ENCODE peak calls at places on chromosomes 3 and 15, in eight cellular contexts. V is adipocyte, I is astrocyte, M is NT2/D1, F is BJ, U is suprapubic skin, X is left lung, D is mesenchymal stem cell. G is an unnamed sample.

GRCh38 chr3:141486735-141487418 is at the start of gene RASA2:
- DNase-seq in V (peak; percentile 89), I (peak; percentile 20), M (peak; percentile 63), F (no peak), U (no peak), X (peak; percentile 76), D (peak; percentile 71), G (peak; percentile 34)

GRCh38 chr3:175215833-175216232 is 356.7 kb downstream of the NAALADL2 start:
- DNase-seq in V (no peak), I (no peak), M (no peak), F (no peak), U (no peak), X (no peak), D (no peak), G (no peak)

GRCh38 chr3:161695811-161696210 is 199.2 kb downstream of the OTOL1 start:
- DNase-seq in V (no peak), I (no peak), M (no peak), F (no peak), U (no peak), X (no peak), D (no peak), G (no peak)

GRCh38 chr3:11379238-11379823 is 107.1 kb downstream of the ATG7 start:
- DNase-seq in V (peak; percentile 83), I (peak; percentile 42), M (no peak), F (peak; percentile 15), U (no peak), X (no peak), D (peak; percentile 76), G (peak; percentile 60)

GRCh38 chr3:10169000-10169496 is 4.3 kb downstream of the IRAK2 start:
- DNase-seq in V (no peak), I (no peak), M (peak; percentile 25), F (no peak), U (no peak), X (no peak), D (no peak), G (no peak)

GRCh38 chr3:134849561-134849960 is 54.5 kb downstream of the EPHB1 start:
- DNase-seq in V (no peak), I (no peak), M (no peak), F (no peak), U (peak; percentile 76), X (no peak), D (no peak), G (no peak)

GRCh38 chr3:117074833-117075232 is 365.3 kb downstream of the TUSC7 start:
- DNase-seq in V (no peak), I (no peak), M (no peak), F (no peak), U (no peak), X (no peak), D (no peak), G (no peak)

GRCh38 chr15:70447927-70448698 is 315.2 kb downstream of the UACA start:
- DNase-seq in V (no peak), I (peak; percentile 8), M (no peak), F (no peak), U (no peak), X (peak; percentile 54), D (no peak), G (no peak)

GRCh38 chr15:48250640-48251076 is 44.6 kb downstream of the SLC12A1 start:
- DNase-seq in V (peak; percentile 80), I (peak; percentile 76), M (peak; percentile 38), F (peak; percentile 18), U (no peak), X (no peak), D (peak; percentile 86), G (peak; percentile 71)

GRCh38 chr15:78200276-78200930 is 34.0 kb downstream of the ACSBG1 start:
- DNase-seq in V (no peak), I (no peak), M (no peak), F (no peak), U (peak; percentile 74), X (no peak), D (no peak), G (no peak)

GRCh38 chr3:135844381-135844780 is 121.1 kb upstream of the PPP2R3A start:
- DNase-seq in V (no peak), I (peak; percentile 58), M (no peak), F (no peak), U (no peak), X (no peak), D (no peak), G (no peak)

GRCh38 chr3:168812234-168812633 is 716.5 kb upstream of the GOLIM4 start:
- DNase-seq in V (peak; percentile 26), I (no peak), M (peak; percentile 78), F (no peak), U (no peak), X (no peak), D (no peak), G (peak; percentile 11)

GRCh38 chr3:49781415-49782199 is 4.7 kb downstream of the IP6K1 start:
- DNase-seq in V (peak; percentile 10), I (no peak), M (no peak), F (no peak), U (peak; percentile 20), X (no peak), D (peak; percentile 69), G (no peak)

GRCh38 chr3:25007974-25008658 is 419.9 kb upstream of the RARB start:
- DNase-seq in V (peak; percentile 69), I (peak; percentile 59), M (no peak), F (no peak), U (no peak), X (no peak), D (peak; percentile 35), G (peak; percentile 52)

GRCh38 chr3:140164922-140165590 is 230.1 kb downstream of the CLSTN2 start:
- DNase-seq in V (peak; percentile 31), I (peak; percentile 29), M (no peak), F (no peak), U (no peak), X (no peak), D (no peak), G (peak; percentile 74)

GRCh38 chr15:70799667-70800450 is 36.5 kb upstream of the UACA start:
- DNase-seq in V (peak; percentile 97), I (peak; percentile 98), M (no peak), F (peak; percentile 97), U (no peak), X (peak; percentile 69), D (peak; percentile 98), G (peak; percentile 50)

GRCh38 chr15:62711691-62712454 is 330.7 kb upstream of the TPM1 start:
- DNase-seq in V (peak; percentile 18), I (peak; percentile 56), M (no peak), F (no peak), U (no peak), X (no peak), D (peak; percentile 55), G (peak; percentile 36)

GRCh38 chr3:126607214-126607908 is 47.6 kb downstream of the TXNRD3 start:
- DNase-seq in V (peak; percentile 41), I (peak; percentile 77), M (no peak), F (peak; percentile 7), U (no peak), X (no peak), D (peak; percentile 44), G (peak; percentile 74)

GRCh38 chr15:77251662-77252061 is 168.2 kb downstream of the PEAK1 start:
- DNase-seq in V (no peak), I (peak; percentile 8), M (no peak), F (no peak), U (no peak), X (no peak), D (peak; percentile 23), G (no peak)

GRCh38 chr15:27668471-27669220 is 430.5 kb downstream of the OCA2 start:
- DNase-seq in V (no peak), I (no peak), M (no peak), F (no peak), U (no peak), X (no peak), D (no peak), G (no peak)

GRCh38 chr3:192747746-192748145 is 20.4 kb upstream of the FGF12 start:
- DNase-seq in V (no peak), I (no peak), M (no peak), F (no peak), U (no peak), X (no peak), D (no peak), G (no peak)

GRCh38 chr3:170751083-170751893 is 118.7 kb downstream of the RPL22L1 start:
- DNase-seq in V (peak; percentile 96), I (peak; percentile 86), M (no peak), F (peak; percentile 59), U (peak; percentile 84), X (no peak), D (peak; percentile 92), G (peak; percentile 87)

GRCh38 chr15:59199775-59200465 is 6.7 kb upstream of the LDHAL6B start:
- DNase-seq in V (peak; percentile 43), I (peak; percentile 84), M (no peak), F (peak; percentile 51), U (no peak), X (no peak), D (peak; percentile 94), G (peak; percentile 77)

GRCh38 chr3:45406812-45407211 is 18.4 kb downstream of the LARS2 start:
- DNase-seq in V (no peak), I (no peak), M (no peak), F (no peak), U (no peak), X (no peak), D (no peak), G (no peak)
- H3K36me3 ChIP-seq in V (peaks cover 33% of the 10 kb centered on the region), I (peaks cover 10% of the 10 kb centered on the region), M (peaks cover 73% of the 10 kb centered on the region), F (peaks cover 1% of the 10 kb centered on the region), U (peaks cover 36% of the 10 kb centered on the region), X (peaks cover 48% of the 10 kb centered on the region), D (peaks cover 44% of the 10 kb centered on the region), G (no peaks in the 10 kb centered on the region)

GRCh38 chr15:92892201-92892555 is 7.9 kb upstream of the CHD2 start:
- DNase-seq in V (no peak), I (no peak), M (no peak), F (no peak), U (no peak), X (no peak), D (no peak), G (no peak)

GRCh38 chr15:92891533-92892200 is 8.5 kb upstream of the CHD2 start:
- DNase-seq in V (no peak), I (no peak), M (no peak), F (no peak), U (no peak), X (no peak), D (no peak), G (no peak)

GRCh38 chr15:92886815-92887214 is 13.3 kb upstream of the CHD2 start:
- DNase-seq in V (no peak), I (no peak), M (no peak), F (no peak), U (no peak), X (no peak), D (no peak), G (no peak)

GRCh38 chr15:92887869-92888268 is 12.3 kb upstream of the CHD2 start:
- DNase-seq in V (no peak), I (no peak), M (no peak), F (no peak), U (no peak), X (no peak), D (no peak), G (no peak)

GRCh38 chr15:92889390-92890113 is 10.6 kb upstream of the CHD2 start:
- DNase-seq in V (no peak), I (no peak), M (no peak), F (no peak), U (no peak), X (no peak), D (no peak), G (no peak)
- H3K36me3 ChIP-seq in V (peaks cover 85% of the 10 kb centered on the region), I (peaks cover 61% of the 10 kb centered on the region), M (peaks cover 97% of the 10 kb centered on the region), F (peaks cover 5% of the 10 kb centered on the region), U (peaks cover 59% of the 10 kb centered on the region), X (peaks cover 82% of the 10 kb centered on the region), D (peaks cover 87% of the 10 kb centered on the region), G (peaks cover 2% of the 10 kb centered on the region)

GRCh38 chr15:43406192-43406591 is 35.3 kb downstream of the TUBGCP4 start:
- DNase-seq in V (peak; percentile 65), I (no peak), M (no peak), F (no peak), U (no peak), X (no peak), D (no peak), G (no peak)
- H3K36me3 ChIP-seq in V (peaks cover 86% of the 10 kb centered on the region), I (peaks cover 75% of the 10 kb centered on the region), M (peaks cover 87% of the 10 kb centered on the region), F (peaks cover 21% of the 10 kb centered on the region), U (peaks cover 98% of the 10 kb centered on the region), X (peaks cover 94% of the 10 kb centered on the region), D (peaks cover 91% of the 10 kb centered on the region), G (peaks cover 17% of the 10 kb centered on the region)

GRCh38 chr15:63928185-63928852 is 94.6 kb upstream of the HERC1 start:
- DNase-seq in V (no peak), I (no peak), M (no peak), F (no peak), U (no peak), X (no peak), D (no peak), G (no peak)
- H3K36me3 ChIP-seq in V (no peaks in the 10 kb centered on the region), I (no peaks in the 10 kb centered on the region), M (no peaks in the 10 kb centered on the region), F (peaks cover 2% of the 10 kb centered on the region), U (peaks cover 1% of the 10 kb centered on the region), X (peaks cover 16% of the 10 kb centered on the region), D (peaks cover 6% of the 10 kb centered on the region), G (no peaks in the 10 kb centered on the region)